ENCODE peak calls at places on chromosomes 12 and 14, in five cellular contexts. One of them, this sample, is unnamed.

GRCh38 chr14:23445773-23446172 is 10.3 kb upstream of the MYH7 start:
- DNase-seq in WTC11: no peak
- DNase-seq in EL: no peak
- DNase-seq in body of pancreas: no peak
- DNase-seq in heart left ventricle: no peak
- DNase-seq in this sample: no peak

GRCh38 chr14:68924392-68925158 is 54.5 kb downstream of the ACTN1 start:
- DNase-seq in WTC11: no peak
- DNase-seq in EL: peak
- DNase-seq in body of pancreas: no peak
- DNase-seq in heart left ventricle: peak
- DNase-seq in this sample: no peak

GRCh38 chr14:29301571-29301970 is 535.0 kb downstream of the FOXG1 start:
- DNase-seq in WTC11: no peak
- DNase-seq in EL: no peak
- DNase-seq in body of pancreas: no peak
- DNase-seq in heart left ventricle: no peak
- DNase-seq in this sample: no peak

GRCh38 chr14:75449703-75450102 is 21.9 kb downstream of the JDP2 start:
- DNase-seq in WTC11: no peak
- DNase-seq in EL: no peak
- DNase-seq in body of pancreas: no peak
- DNase-seq in heart left ventricle: no peak
- DNase-seq in this sample: no peak

GRCh38 chr14:70670992-70671651 is 29.4 kb downstream of the TTC9 start:
- DNase-seq in WTC11: no peak
- DNase-seq in EL: no peak
- DNase-seq in body of pancreas: no peak
- DNase-seq in heart left ventricle: no peak
- DNase-seq in this sample: no peak

GRCh38 chr12:46402451-46402850 is 29.9 kb upstream of the SLC38A2 start:
- DNase-seq in WTC11: no peak
- DNase-seq in EL: peak
- DNase-seq in body of pancreas: no peak
- DNase-seq in heart left ventricle: no peak
- DNase-seq in this sample: no peak

GRCh38 chr14:100735271-100735670 is 8.6 kb downstream of the DLK1 start:
- DNase-seq in WTC11: no peak
- DNase-seq in EL: no peak
- DNase-seq in body of pancreas: no peak
- DNase-seq in heart left ventricle: peak
- DNase-seq in this sample: no peak

GRCh38 chr12:19794116-19794515 is 354.8 kb downstream of the AEBP2 start:
- DNase-seq in WTC11: no peak
- DNase-seq in EL: no peak
- DNase-seq in body of pancreas: no peak
- DNase-seq in heart left ventricle: no peak
- DNase-seq in this sample: no peak

GRCh38 chr12:58563621-58564020 is 356.7 kb downstream of the LRIG3 start:
- DNase-seq in WTC11: no peak
- DNase-seq in EL: no peak
- DNase-seq in body of pancreas: no peak
- DNase-seq in heart left ventricle: no peak
- DNase-seq in this sample: no peak

GRCh38 chr12:81859521-81859920 is 100.4 kb upstream of the PPFIA2 start:
- DNase-seq in WTC11: no peak
- DNase-seq in EL: no peak
- DNase-seq in body of pancreas: no peak
- DNase-seq in heart left ventricle: no peak
- DNase-seq in this sample: no peak

GRCh38 chr14:92676448-92677086 is 71.9 kb downstream of the LGMN start:
- DNase-seq in WTC11: no peak
- DNase-seq in EL: no peak
- DNase-seq in body of pancreas: no peak
- DNase-seq in heart left ventricle: no peak
- DNase-seq in this sample: no peak

GRCh38 chr12:104747956-104748355 is 210.1 kb downstream of the SLC41A2 start:
- DNase-seq in WTC11: no peak
- DNase-seq in EL: no peak
- DNase-seq in body of pancreas: no peak
- DNase-seq in heart left ventricle: no peak
- DNase-seq in this sample: no peak

GRCh38 chr14:47509957-47510356 is 165.4 kb downstream of the MDGA2 start:
- DNase-seq in WTC11: no peak
- DNase-seq in EL: no peak
- DNase-seq in body of pancreas: no peak
- DNase-seq in heart left ventricle: no peak
- DNase-seq in this sample: no peak

GRCh38 chr14:68759912-68760311 is 33.0 kb downstream of the ZFP36L1 start:
- DNase-seq in WTC11: no peak
- DNase-seq in EL: no peak
- DNase-seq in body of pancreas: no peak
- DNase-seq in heart left ventricle: no peak
- DNase-seq in this sample: no peak

GRCh38 chr12:64385468-64385867 is 5.1 kb downstream of the C12orf56 start:
- DNase-seq in WTC11: no peak
- DNase-seq in EL: peak
- DNase-seq in body of pancreas: no peak
- DNase-seq in heart left ventricle: no peak
- DNase-seq in this sample: peak

GRCh38 chr12:93440043-93440835 is 1.5 kb downstream of the UBE2N start:
- DNase-seq in WTC11: no peak
- DNase-seq in EL: no peak
- DNase-seq in body of pancreas: no peak
- DNase-seq in heart left ventricle: no peak
- DNase-seq in this sample: no peak

GRCh38 chr12:52628111-52628507 is 9.8 kb upstream of the KRT73 start:
- DNase-seq in WTC11: no peak
- DNase-seq in EL: no peak
- DNase-seq in body of pancreas: no peak
- DNase-seq in heart left ventricle: no peak
- DNase-seq in this sample: no peak

GRCh38 chr12:108759914-108760313 is 28.6 kb upstream of the CORO1C start:
- DNase-seq in WTC11: no peak
- DNase-seq in EL: no peak
- DNase-seq in body of pancreas: no peak
- DNase-seq in heart left ventricle: no peak
- DNase-seq in this sample: no peak

GRCh38 chr12:32290411-32290810 is 108.9 kb upstream of the FGD4 start:
- DNase-seq in WTC11: no peak
- DNase-seq in EL: peak
- DNase-seq in body of pancreas: no peak
- DNase-seq in heart left ventricle: no peak
- DNase-seq in this sample: no peak

GRCh38 chr12:42255875-42256261 is 17.8 kb upstream of the YAF2 start:
- DNase-seq in WTC11: no peak
- DNase-seq in EL: no peak
- DNase-seq in body of pancreas: no peak
- DNase-seq in heart left ventricle: no peak
- DNase-seq in this sample: no peak

GRCh38 chr14:88202296-88202695 is 120.8 kb downstream of the KCNK10 start:
- DNase-seq in WTC11: no peak
- DNase-seq in EL: no peak
- DNase-seq in body of pancreas: no peak
- DNase-seq in heart left ventricle: no peak
- DNase-seq in this sample: no peak

GRCh38 chr14:96434040-96434439 is 42.1 kb downstream of the AK7 start:
- DNase-seq in WTC11: no peak
- DNase-seq in EL: no peak
- DNase-seq in body of pancreas: peak
- DNase-seq in heart left ventricle: no peak
- DNase-seq in this sample: no peak

GRCh38 chr12:97005612-97006011 is 98.6 kb downstream of the NEDD1 start:
- DNase-seq in WTC11: no peak
- DNase-seq in EL: no peak
- DNase-seq in body of pancreas: no peak
- DNase-seq in heart left ventricle: no peak
- DNase-seq in this sample: no peak

GRCh38 chr12:87758271-87758670 is 270.9 kb downstream of the C12orf50 start:
- DNase-seq in WTC11: no peak
- DNase-seq in EL: no peak
- DNase-seq in body of pancreas: no peak
- DNase-seq in heart left ventricle: no peak
- DNase-seq in this sample: no peak

GRCh38 chr12:56197921-56198635 is 8.8 kb upstream of the SMARCC2 start:
- DNase-seq in WTC11: no peak
- DNase-seq in EL: no peak
- DNase-seq in body of pancreas: no peak
- DNase-seq in heart left ventricle: no peak
- DNase-seq in this sample: no peak

GRCh38 chr14:75016815-75017214 is 14.1 kb downstream of the EIF2B2 start:
- DNase-seq in WTC11: no peak
- DNase-seq in EL: no peak
- DNase-seq in body of pancreas: no peak
- DNase-seq in heart left ventricle: no peak
- DNase-seq in this sample: no peak

GRCh38 chr14:68335312-68335711 is 457.6 kb downstream of the ZFP36L1 start:
- DNase-seq in WTC11: no peak
- DNase-seq in EL: no peak
- DNase-seq in body of pancreas: no peak
- DNase-seq in heart left ventricle: no peak
- DNase-seq in this sample: no peak

GRCh38 chr12:89417246-89417977 is 65.1 kb upstream of the DUSP6 start:
- DNase-seq in WTC11: no peak
- DNase-seq in EL: peak
- DNase-seq in body of pancreas: no peak
- DNase-seq in heart left ventricle: no peak
- DNase-seq in this sample: no peak

GRCh38 chr12:123519151-123520001 is 14.1 kb downstream of the RILPL1 start:
- DNase-seq in WTC11: no peak
- DNase-seq in EL: peak
- DNase-seq in body of pancreas: peak
- DNase-seq in heart left ventricle: peak
- DNase-seq in this sample: no peak

GRCh38 chr14:55130194-55130550 is 1.1 kb downstream of the LGALS3 start:
- DNase-seq in WTC11: no peak
- DNase-seq in EL: peak
- DNase-seq in body of pancreas: peak
- DNase-seq in heart left ventricle: no peak
- DNase-seq in this sample: no peak

GRCh38 chr14:104316121-104316722 is 177.8 kb downstream of the KIF26A start:
- DNase-seq in WTC11: peak
- DNase-seq in EL: no peak
- DNase-seq in body of pancreas: peak
- DNase-seq in heart left ventricle: no peak
- DNase-seq in this sample: no peak

GRCh38 chr12:108712164-108712924 is 19.0 kb downstream of the CORO1C start:
- DNase-seq in WTC11: no peak
- DNase-seq in EL: no peak
- DNase-seq in body of pancreas: no peak
- DNase-seq in heart left ventricle: no peak
- DNase-seq in this sample: no peak

GRCh38 chr12:6570264-6570887 is 2.3 kb upstream of the NOP2 start:
- DNase-seq in WTC11: peak
- DNase-seq in EL: peak
- DNase-seq in body of pancreas: peak
- DNase-seq in heart left ventricle: no peak
- DNase-seq in this sample: peak

GRCh38 chr12:21941522-21942376 is 523 bp upstream of the ABCC9 start:
- DNase-seq in WTC11: peak
- DNase-seq in EL: peak
- DNase-seq in body of pancreas: peak
- DNase-seq in heart left ventricle: peak
- DNase-seq in this sample: no peak

GRCh38 chr14:44041700-44042099 is 465.4 kb downstream of the FSCB start:
- DNase-seq in WTC11: no peak
- DNase-seq in EL: no peak
- DNase-seq in body of pancreas: no peak
- DNase-seq in heart left ventricle: no peak
- DNase-seq in this sample: no peak

GRCh38 chr12:81231574-81232368 is 153.9 kb downstream of the ACSS3 start:
- DNase-seq in WTC11: no peak
- DNase-seq in EL: no peak
- DNase-seq in body of pancreas: no peak
- DNase-seq in heart left ventricle: no peak
- DNase-seq in this sample: no peak

GRCh38 chr12:4032906-4033628 is 159.9 kb upstream of the PARP11 start:
- DNase-seq in WTC11: no peak
- DNase-seq in EL: peak
- DNase-seq in body of pancreas: no peak
- DNase-seq in heart left ventricle: no peak
- DNase-seq in this sample: no peak

GRCh38 chr12:117076410-117077372 is 22.5 kb downstream of the TESC start:
- DNase-seq in WTC11: no peak
- DNase-seq in EL: peak
- DNase-seq in body of pancreas: no peak
- DNase-seq in heart left ventricle: no peak
- DNase-seq in this sample: no peak

This sample was measured in HCT116.